ENCODE peak calls at places on chromosome 21, in seven cellular contexts. J, G, K, X, F, R and T are unnamed samples.

GRCh38 chr21:24045775-24046215 is 1561.5 kb downstream of the MRPL39 start:
- DNase-seq in R (no peak), G (peak), X (peak), J (no peak), K (no peak), F (no peak), T (peak)

GRCh38 chr21:34243562-34243961 is 120.2 kb upstream of the KCNE2 start:
- DNase-seq in R (no peak), F (peak), X (peak), G (peak), J (peak), K (no peak), T (peak)

GRCh38 chr21:41045534-41046268 is 122.3 kb upstream of the BACE2 start:
- DNase-seq in J (no peak), R (no peak), K (peak), G (peak), F (peak), X (peak), T (peak)

GRCh38 chr21:17612023-17612564 is 607 bp downstream of the BTG3 start:
- DNase-seq in G (no peak), K (no peak), J (no peak), X (peak), R (no peak), F (no peak), T (peak)

GRCh38 chr21:38439957-38440356 is 58.3 kb downstream of the ERG start:
- DNase-seq in F (no peak), J (no peak), R (no peak), G (no peak), K (no peak), X (no peak), T (no peak)

GRCh38 chr21:34846601-34847112 is 177.9 kb downstream of the CLIC6 start:
- DNase-seq in G (no peak), R (no peak), J (peak), K (no peak), F (no peak), X (no peak), T (peak)

GRCh38 chr21:35467536-35467935 is 418.4 kb upstream of the RUNX1 start:
- DNase-seq in G (no peak), J (no peak), R (no peak), K (no peak), F (no peak), X (no peak), T (no peak)

GRCh38 chr21:40516336-40516735 is 330.6 kb downstream of the DSCAM start:
- DNase-seq in R (no peak), G (no peak), K (no peak), X (no peak), J (no peak), F (no peak), T (peak)

GRCh38 chr21:42112857-42113256 is 41.7 kb downstream of the UMODL1 start:
- DNase-seq in J (no peak), X (no peak), G (no peak), K (no peak), F (no peak), R (no peak), T (no peak)

GRCh38 chr21:42779431-42779861 is 99.9 kb downstream of the WDR4 start:
- DNase-seq in F (no peak), R (no peak), J (no peak), X (no peak), K (no peak), G (no peak), T (no peak)

GRCh38 chr21:33441489-33442477 is 38.0 kb downstream of the TMEM50B start:
- DNase-seq in J (no peak), K (no peak), X (no peak), F (no peak), G (peak), R (peak), T (no peak)

GRCh38 chr21:41447356-41447755 is 21.3 kb downstream of the MX1 start:
- DNase-seq in G (no peak), K (no peak), R (no peak), F (no peak), X (no peak), J (no peak), T (no peak)

GRCh38 chr21:32131960-32132359 is 146.9 kb downstream of the MIS18A start:
- DNase-seq in X (no peak), K (no peak), G (peak), F (peak), J (no peak), R (no peak), T (peak)

GRCh38 chr21:34498623-34499022 is 13.4 kb downstream of the KCNE1 start:
- DNase-seq in J (no peak), F (no peak), R (no peak), K (no peak), X (no peak), G (no peak), T (no peak)

GRCh38 chr21:42670884-42671283 is 17.5 kb downstream of the PDE9A start:
- DNase-seq in K (no peak), X (no peak), J (no peak), R (no peak), F (no peak), G (no peak), T (no peak)

GRCh38 chr21:43262427-43262826 is 93.6 kb downstream of the CRYAA start:
- DNase-seq in F (no peak), R (no peak), K (no peak), J (no peak), X (no peak), G (no peak), T (no peak)

GRCh38 chr21:8993284-8993942 is 1528.0 kb upstream of the TPTE start:
- DNase-seq in K (no peak), R (no peak), X (no peak), G (peak), J (no peak), F (peak), T (peak)

GRCh38 chr21:33070921-33071877 is 1.3 kb downstream of the OLIG1 start:
- DNase-seq in K (no peak), G (no peak), F (no peak), X (peak), J (no peak), R (no peak), T (no peak)

GRCh38 chr21:45947716-45948255 is 33.8 kb upstream of the COL6A1 start:
- DNase-seq in K (no peak), X (no peak), F (no peak), J (no peak), R (no peak), G (no peak), T (no peak)

GRCh38 chr21:45698493-45698947 is 55.0 kb downstream of the PCBP3 start:
- DNase-seq in K (no peak), J (no peak), X (no peak), G (no peak), R (no peak), F (no peak), T (no peak)

GRCh38 chr21:33751120-33751519 is 108.8 kb downstream of the ITSN1 start:
- DNase-seq in K (no peak), X (no peak), F (no peak), J (no peak), G (peak), R (no peak), T (no peak)

GRCh38 chr21:46194374-46195334 is 10.4 kb upstream of the SPATC1L start:
- DNase-seq in R (no peak), G (no peak), K (no peak), F (no peak), J (no peak), X (peak), T (no peak)

GRCh38 chr21:33892853-33893252 is 22.8 kb downstream of the ATP5PO start:
- DNase-seq in F (peak), G (peak), J (no peak), X (peak), K (peak), R (no peak), T (no peak)

GRCh38 chr21:29371464-29371863 is 72.7 kb downstream of the BACH1 start:
- DNase-seq in F (no peak), R (no peak), J (no peak), G (no peak), K (no peak), X (no peak), T (no peak)
- TF ChIP-seq JUND in F (no peak), R (no peak), J (no peak), G (no peak), K (no peak), X (no peak), T (no peak)

DNA sequence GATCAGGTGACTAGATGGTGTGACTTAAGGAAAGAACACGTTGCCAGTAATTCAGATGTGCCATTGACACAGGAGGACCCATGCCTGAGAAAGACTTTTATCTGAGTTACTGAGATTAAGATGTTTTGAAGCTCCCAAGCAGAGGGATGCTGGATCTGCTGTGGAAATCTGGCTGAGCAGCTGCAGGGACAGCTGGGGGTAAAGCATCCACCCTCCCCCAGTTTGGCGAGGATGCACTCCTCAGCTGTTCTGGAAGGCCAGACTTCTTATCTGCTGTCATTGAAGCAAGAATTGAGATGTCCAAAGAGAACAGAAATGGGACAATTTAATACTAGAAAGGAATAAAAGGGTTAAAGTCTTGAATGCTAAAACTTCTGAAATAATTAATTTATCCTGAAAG is 25.7 kb downstream of the TTC3 start:
- DNase-seq in X (no peak), K (no peak), R (no peak), G (no peak), J (no peak), F (no peak), T (no peak)
- TF ChIP-seq JUND in X (no peak), K (no peak), R (no peak), G (no peak), J (no peak), F (no peak), T (no peak)

GRCh38 chr21:29775462-29775861 is 164.3 kb downstream of the GRIK1 start:
- DNase-seq in F (no peak), G (no peak), R (no peak), J (no peak), K (no peak), X (no peak), T (no peak)
- TF ChIP-seq JUND in F (no peak), G (no peak), R (no peak), J (no peak), K (no peak), X (no peak), T (no peak)

DNA sequence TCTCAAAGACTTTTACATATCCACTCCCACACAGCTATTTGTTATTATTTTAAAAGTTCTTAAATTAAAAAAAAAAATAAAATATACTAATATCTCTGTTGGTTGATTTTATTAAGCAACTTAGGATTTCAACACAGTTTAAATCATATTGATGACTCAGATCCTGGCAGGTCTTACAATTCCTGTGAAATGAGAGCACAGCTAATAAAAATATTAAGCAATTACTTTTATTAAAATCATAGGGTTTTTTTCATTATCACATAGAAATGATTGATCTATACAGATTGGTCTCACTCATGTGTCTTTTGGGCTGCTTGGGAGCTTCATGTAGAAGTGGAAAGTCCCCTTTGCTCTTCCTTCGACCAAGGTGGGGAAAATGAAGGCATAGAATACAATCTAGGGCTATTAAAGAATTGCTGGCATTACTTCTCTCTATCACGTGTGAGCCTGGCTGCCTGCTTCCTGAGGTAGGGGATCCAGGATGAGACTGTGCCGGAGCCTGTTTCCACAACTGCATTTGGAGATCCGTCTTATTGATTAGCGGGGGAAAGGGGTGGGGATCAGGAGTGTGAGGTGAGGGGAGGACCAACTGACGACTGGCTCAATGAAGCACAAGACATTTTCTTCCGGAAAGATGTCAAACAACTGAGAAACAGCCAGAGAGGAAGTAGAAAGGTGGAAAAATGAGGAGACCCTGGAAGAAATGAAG is 858.0 kb downstream of the USP25 start:
- DNase-seq in F (no peak), J (no peak), K (no peak), G (no peak), X (peak), R (no peak), T (no peak)
- TF ChIP-seq JUND in F (no peak), J (no peak), K (no peak), G (no peak), X (no peak), R (no peak), T (no peak)

DNA sequence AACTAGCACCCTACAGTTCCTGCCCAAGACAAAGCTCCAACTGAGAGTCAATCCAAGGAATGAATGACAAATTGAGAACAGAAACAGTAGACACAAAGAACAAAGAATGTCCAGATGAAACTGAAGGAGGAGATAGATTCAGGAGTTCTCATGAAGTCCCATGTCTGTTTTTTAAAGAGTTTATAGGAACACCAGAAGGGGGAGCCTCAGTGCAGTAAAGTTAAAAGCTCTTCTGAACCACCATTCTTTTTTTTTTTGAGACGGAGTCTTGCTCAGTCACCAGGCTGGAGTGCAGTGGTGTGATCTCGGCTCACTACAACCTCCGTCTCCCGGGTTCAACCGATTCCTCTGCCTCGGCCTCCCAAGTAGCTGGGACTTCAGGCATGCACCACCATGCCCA is 323.6 kb downstream of the MRPL39 start:
- DNase-seq in G (no peak), X (no peak), J (no peak), F (peak), R (no peak), K (no peak), T (peak)
- TF ChIP-seq JUND in G (no peak), X (no peak), J (no peak), F (no peak), R (no peak), K (no peak), T (no peak)

GRCh38 chr21:44523567-44524181 is 16.3 kb downstream of the KRTAP10-1 start:
- DNase-seq in J (no peak), R (no peak), X (no peak), G (no peak), F (no peak), K (no peak), T (no peak)

GRCh38 chr21:44521301-44521927 is 18.6 kb downstream of the KRTAP10-1 start:
- DNase-seq in G (no peak), K (no peak), F (no peak), R (no peak), J (no peak), X (peak), T (no peak)

GRCh38 chr21:44520326-44521300 is 19.4 kb downstream of the KRTAP10-1 start:
- DNase-seq in R (no peak), J (no peak), F (no peak), X (no peak), G (no peak), K (no peak), T (peak)

GRCh38 chr21:44522753-44523204 is 17.2 kb downstream of the KRTAP10-1 start:
- DNase-seq in J (no peak), X (no peak), G (no peak), F (no peak), R (no peak), K (no peak), T (no peak)

GRCh38 chr21:44521928-44522752 is 17.9 kb downstream of the KRTAP10-1 start:
- DNase-seq in X (peak), K (no peak), R (no peak), J (no peak), G (no peak), F (no peak), T (no peak)
- TF ChIP-seq JUND in X (no peak), K (no peak), R (no peak), J (no peak), G (no peak), F (no peak), T (no peak)

GRCh38 chr21:15539376-15539775 is 190.4 kb upstream of the USP25 start:
- DNase-seq in G (no peak), K (no peak), J (no peak), X (no peak), F (no peak), R (no peak), T (no peak)

DNA sequence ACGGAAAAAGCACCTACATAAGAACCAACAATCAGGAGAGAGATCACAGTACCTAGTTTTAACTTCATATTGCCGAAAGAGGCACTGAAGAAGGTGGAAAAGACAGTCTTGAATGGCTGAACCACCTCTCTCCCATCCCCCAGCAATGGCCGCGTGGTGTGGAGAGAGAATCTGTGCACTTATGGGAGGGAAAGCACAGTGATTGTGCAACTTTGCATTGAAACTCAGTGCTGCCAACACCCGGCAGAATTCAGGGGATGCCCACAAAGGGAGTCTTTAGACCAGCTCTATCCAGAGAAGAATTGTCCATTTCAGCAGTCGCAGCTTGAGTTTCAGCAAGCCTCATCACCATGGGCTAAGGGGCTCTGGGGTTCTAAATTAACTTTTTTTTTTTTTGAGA is 186.3 kb upstream of the USP25 start:
- DNase-seq in G (no peak), R (no peak), F (peak), X (no peak), K (no peak), J (no peak), T (peak)
- TF ChIP-seq JUND in G (no peak), R (no peak), F (no peak), X (no peak), K (no peak), J (no peak), T (no peak)

DNA sequence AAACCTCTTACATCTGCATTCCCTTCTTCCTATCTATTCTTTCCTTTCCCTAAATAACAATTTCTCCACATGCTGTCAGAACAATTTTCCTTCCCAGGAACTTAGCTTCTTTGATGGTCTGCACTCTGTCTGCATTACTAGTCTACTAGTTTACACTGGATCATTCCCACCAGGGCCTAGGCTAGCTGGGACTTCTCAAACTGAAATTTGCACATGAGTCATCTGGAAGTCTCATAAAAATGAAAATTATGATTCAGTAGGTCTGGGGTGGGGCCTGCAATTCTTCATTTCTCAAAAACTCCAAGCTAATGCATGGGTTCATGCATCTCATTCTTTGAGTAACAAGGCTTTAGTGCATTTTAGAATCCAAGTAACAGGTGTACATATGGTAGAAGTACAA is 74.2 kb downstream of the GABPA start:
- DNase-seq in J (no peak), G (no peak), F (no peak), K (no peak), R (no peak), X (no peak), T (no peak)
- TF ChIP-seq JUND in J (no peak), G (no peak), F (no peak), K (no peak), R (no peak), X (no peak), T (no peak)

GRCh38 chr21:22575165-22575584 is 1577.0 kb downstream of the NCAM2 start:
- DNase-seq in K (peak), X (peak), F (no peak), R (no peak), J (no peak), G (peak), T (peak)
- TF ChIP-seq JUND in K (no peak), X (no peak), F (no peak), R (no peak), J (no peak), G (no peak), T (no peak)

GRCh38 chr21:27112186-27112585 is 145.3 kb upstream of the ADAMTS5 start:
- DNase-seq in F (no peak), J (no peak), G (no peak), K (no peak), X (no peak), R (no peak), T (no peak)
- TF ChIP-seq JUND in F (no peak), J (no peak), G (no peak), K (no peak), X (no peak), R (no peak), T (no peak)